ENCODE peak calls at places on chromosomes 4 and X, in five cellular contexts. Q is NCI-H2171, P is heart right ventricle, H is SHP77, D is NCI-H1092. L is an unnamed sample.

GRCh38 chr4:52076731-52077130 is 25.6 kb downstream of the SPATA18 start:
- DNase-seq in Q (no peak), P (peak), H (no peak), D (no peak), L (no peak)

GRCh38 chr4:56389558-56389957 is 2.3 kb upstream of the AASDH start:
- DNase-seq in Q (no peak), P (no peak), H (no peak), D (no peak), L (no peak)

GRCh38 chr4:184807797-184808718 is 17.7 kb downstream of the ACSL1 start:
- DNase-seq in Q (no peak), P (peak), H (peak), D (peak), L (no peak)

GRCh38 chr4:2457481-2458295 is 11.2 kb upstream of the RNF4 start:
- DNase-seq in Q (no peak), P (no peak), H (no peak), D (no peak), L (no peak)

GRCh38 chrX:73821921-73822559 is 259.0 kb downstream of the CHIC1 start:
- DNase-seq in Q (no peak), P (no peak), H (no peak), D (no peak), L (no peak)

GRCh38 chrX:102959471-102959870 is 22.4 kb downstream of the RAB40AL start:
- DNase-seq in Q (no peak), P (no peak), H (no peak), D (no peak), L (no peak)

GRCh38 chr4:169160825-169161224 is 109.9 kb downstream of the SH3RF1 start:
- DNase-seq in Q (no peak), P (no peak), H (no peak), D (no peak), L (no peak)

GRCh38 chrX:19682712-19683331 is 167.5 kb upstream of the MAP3K15 start:
- DNase-seq in Q (no peak), P (peak), H (peak), D (peak), L (peak)

GRCh38 chr4:31045724-31046318 is 325.7 kb downstream of the PCDH7 start:
- DNase-seq in Q (no peak), P (no peak), H (peak), D (peak), L (no peak)

GRCh38 chrX:49166914-49167739 is 4.6 kb downstream of the MAGIX start:
- DNase-seq in Q (no peak), P (peak), H (peak), D (peak), L (no peak)

GRCh38 chr4:102344520-102344954 is 745 bp downstream of the SLC39A8 start:
- DNase-seq in Q (peak), P (peak), H (peak), D (peak), L (no peak)

GRCh38 chr4:7742807-7743158 is 196.9 kb downstream of the AFAP1 start:
- DNase-seq in Q (no peak), P (no peak), H (no peak), D (no peak), L (no peak)

L was measured in NCI-H2107.